ENCODE peak calls at places on chromosomes 12 and 14, in nine cellular contexts. T, F, Z, V, O, P, U, E and A are unnamed samples.

GRCh38 chr12:46124132-46124847 is 133.9 kb upstream of the SCAF11 start:
- DNase-seq in Z (no peak), P (no peak), O (no peak), U (no peak), T (no peak), E (peak), F (no peak), V (no peak), A (no peak)

GRCh38 chr14:24315807-24316596 is 4.7 kb downstream of the LTB4R start:
- DNase-seq in E (peak), Z (no peak), F (no peak), P (no peak), T (no peak), V (no peak), O (peak), U (no peak), A (no peak)

GRCh38 chr14:30876692-30877091 is 2.3 kb downstream of the COCH start:
- DNase-seq in E (no peak), O (no peak), U (no peak), F (no peak), T (no peak), Z (no peak), V (no peak), P (no peak), A (no peak)

GRCh38 chr12:48781750-48782456 is 7.0 kb downstream of the ADCY6 start:
- DNase-seq in U (no peak), F (no peak), T (no peak), O (no peak), E (no peak), V (no peak), P (no peak), Z (no peak), A (no peak)

GRCh38 chr12:81450920-81451739 is 308.0 kb downstream of the PPFIA2 start:
- DNase-seq in F (peak), T (no peak), U (no peak), E (peak), V (peak), P (peak), Z (peak), O (peak), A (peak)

GRCh38 chr12:67222302-67222701 is 46.9 kb upstream of the CAND1 start:
- DNase-seq in V (no peak), P (peak), U (no peak), E (peak), T (no peak), Z (peak), O (peak), F (peak), A (peak)

GRCh38 chr14:72164420-72165150 is 232.4 kb downstream of the RGS6 start:
- DNase-seq in P (no peak), E (no peak), V (no peak), U (no peak), F (no peak), O (no peak), T (no peak), Z (no peak), A (no peak)

GRCh38 chr14:92466068-92466458 is 47.5 kb upstream of the RIN3 start:
- DNase-seq in T (no peak), U (no peak), Z (no peak), O (no peak), P (no peak), V (no peak), E (no peak), F (no peak), A (no peak)

GRCh38 chr14:58078068-58078467 is 73.9 kb downstream of the ARMH4 start:
- DNase-seq in V (no peak), P (no peak), U (no peak), O (no peak), Z (peak), F (peak), E (peak), T (no peak), A (peak)